ENCODE peak calls at places on chromosomes 3 and 15, in eight cellular contexts. A is SK-N-MC, W is IMR-90, N is GM23248, I is NT2/D1, Y is HCT116, S is fibroblast of lung, B is mesendoderm. V is an unnamed sample.

GRCh38 chr15:34716111-34716510 is 38.7 kb downstream of the GJD2 start:
- DNase-seq in A (no peak), W (no peak), N (no peak), I (no peak), Y (no peak), S (no peak), B (no peak), V (no peak)

GRCh38 chr3:61765109-61765876 is 203.9 kb downstream of the PTPRG start:
- DNase-seq in A (no peak), W (no peak), N (no peak), I (no peak), Y (no peak), S (no peak), B (no peak), V (no peak)

GRCh38 chr15:74400313-74400850 is 32.9 kb upstream of the CYP11A1 start:
- DNase-seq in A (no peak), W (no peak), N (peak), I (no peak), Y (no peak), S (no peak), B (no peak), V (no peak)

GRCh38 chr3:112338021-112338726 is 5.2 kb downstream of the CD200 start:
- DNase-seq in A (no peak), W (no peak), N (no peak), I (no peak), Y (no peak), S (no peak), B (no peak), V (no peak)

GRCh38 chr15:85393206-85393605 is 12.8 kb downstream of the AKAP13 start:
- DNase-seq in A (no peak), W (no peak), N (no peak), I (no peak), Y (no peak), S (no peak), B (no peak), V (no peak)

GRCh38 chr3:190526787-190527767 is 13.2 kb downstream of the IL1RAP start:
- DNase-seq in A (no peak), W (no peak), N (peak), I (no peak), Y (no peak), S (peak), B (peak), V (no peak)

GRCh38 chr3:195165790-195166189 is 105.2 kb downstream of the XXYLT1 start:
- DNase-seq in A (no peak), W (no peak), N (no peak), I (no peak), Y (no peak), S (no peak), B (no peak), V (no peak)

GRCh38 chr3:184366619-184367321 is 5.3 kb downstream of the POLR2H start:
- DNase-seq in A (no peak), W (peak), N (peak), I (no peak), Y (no peak), S (peak), B (no peak), V (no peak)

GRCh38 chr3:172089250-172089649 is 49.9 kb downstream of the FNDC3B start:
- DNase-seq in A (no peak), W (no peak), N (peak), I (no peak), Y (no peak), S (peak), B (peak), V (no peak)

GRCh38 chr15:35007397-35007796 is 19.3 kb upstream of the ZNF770 start:
- DNase-seq in A (no peak), W (no peak), N (no peak), I (no peak), Y (no peak), S (no peak), B (no peak), V (no peak)

GRCh38 chr3:47577583-47578118 is 1.0 kb downstream of the CSPG5 start:
- DNase-seq in A (no peak), W (no peak), N (peak), I (no peak), Y (no peak), S (no peak), B (no peak), V (peak)

GRCh38 chr3:25748189-25748588 is 35.1 kb downstream of the NGLY1 start:
- DNase-seq in A (no peak), W (no peak), N (no peak), I (no peak), Y (no peak), S (no peak), B (peak), V (no peak)

GRCh38 chr3:135896613-135897012 is 68.9 kb upstream of the PPP2R3A start:
- DNase-seq in A (no peak), W (peak), N (peak), I (no peak), Y (no peak), S (no peak), B (peak), V (no peak)

GRCh38 chr3:13688034-13688433 is 139.1 kb downstream of the FBLN2 start:
- DNase-seq in A (no peak), W (no peak), N (no peak), I (no peak), Y (no peak), S (no peak), B (peak), V (no peak)

GRCh38 chr3:16072420-16073110 is 101.9 kb upstream of the GALNT15 start:
- DNase-seq in A (no peak), W (peak), N (peak), I (no peak), Y (no peak), S (no peak), B (no peak), V (no peak)

GRCh38 chr3:38608961-38609360 is 40.5 kb downstream of the SCN5A start:
- DNase-seq in A (no peak), W (no peak), N (no peak), I (no peak), Y (no peak), S (no peak), B (no peak), V (no peak)

GRCh38 chr15:76533995-76534394 is 197.4 kb downstream of the ISL2 start:
- DNase-seq in A (no peak), W (peak), N (no peak), I (no peak), Y (no peak), S (peak), B (no peak), V (no peak)

GRCh38 chr3:123489400-123490004 is 40.6 kb upstream of the ADCY5 start:
- DNase-seq in A (peak), W (peak), N (peak), I (peak), Y (peak), S (peak), B (peak), V (peak)

GRCh38 chr15:41377978-41378377 is 24.3 kb downstream of the NDUFAF1 start:
- DNase-seq in A (no peak), W (no peak), N (no peak), I (no peak), Y (no peak), S (no peak), B (no peak), V (no peak)

GRCh38 chr15:67456677-67457529 is 64.0 kb upstream of the C15orf61 start:
- DNase-seq in A (no peak), W (peak), N (peak), I (peak), Y (peak), S (peak), B (peak), V (peak)

GRCh38 chr3:100993309-100993708 is at the start of gene ABI3BP:
- DNase-seq in A (peak), W (peak), N (peak), I (no peak), Y (peak), S (peak), B (peak), V (no peak)

GRCh38 chr3:181711325-181712135 is at the start of gene SOX2:
- DNase-seq in A (no peak), W (peak), N (peak), I (peak), Y (peak), S (no peak), B (peak), V (peak)

GRCh38 chr3:53709856-53710674 is 136.2 kb downstream of the CHDH start:
- DNase-seq in A (no peak), W (peak), N (peak), I (peak), Y (peak), S (peak), B (peak), V (peak)

GRCh38 chr3:170999737-171000242 is 26.7 kb downstream of the SLC2A2 start:
- DNase-seq in A (no peak), W (peak), N (peak), I (no peak), Y (peak), S (peak), B (peak), V (no peak)

GRCh38 chr15:96115642-96116041 is 214.9 kb upstream of the NR2F2 start:
- DNase-seq in A (no peak), W (peak), N (peak), I (no peak), Y (no peak), S (peak), B (no peak), V (no peak)

GRCh38 chr15:64850778-64851502 is 9.2 kb downstream of the PLEKHO2 start:
- DNase-seq in A (no peak), W (no peak), N (no peak), I (no peak), Y (no peak), S (no peak), B (peak), V (peak)
- H3K9ac ChIP-seq in A (no peak), W (peak), N (peak), I (no peak), Y (no peak), S (peak), B (no peak), V (no peak)

GRCh38 chr15:24764375-24765171 is 89.0 kb downstream of the NPAP1 start:
- DNase-seq in A (no peak), W (no peak), N (no peak), I (no peak), Y (no peak), S (no peak), B (peak), V (no peak)
- H3K9ac ChIP-seq in A (no peak), W (no peak), N (no peak), I (no peak), Y (no peak), S (no peak), B (peak), V (no peak)

GRCh38 chr3:125072310-125072709 is 16.5 kb upstream of the HEG1 start:
- DNase-seq in A (no peak), W (peak), N (peak), I (no peak), Y (no peak), S (no peak), B (no peak), V (no peak)

GRCh38 chr3:125067225-125067624 is 11.4 kb upstream of the HEG1 start:
- DNase-seq in A (no peak), W (peak), N (no peak), I (no peak), Y (no peak), S (no peak), B (peak), V (peak)

GRCh38 chr3:125068265-125068664 is 12.5 kb upstream of the HEG1 start:
- DNase-seq in A (no peak), W (no peak), N (no peak), I (no peak), Y (no peak), S (no peak), B (no peak), V (no peak)

GRCh38 chr3:125069968-125070745 is 14.4 kb upstream of the HEG1 start:
- DNase-seq in A (no peak), W (no peak), N (no peak), I (no peak), Y (no peak), S (no peak), B (no peak), V (no peak)

GRCh38 chr3:125069452-125069851 is 13.7 kb upstream of the HEG1 start:
- DNase-seq in A (no peak), W (no peak), N (no peak), I (no peak), Y (no peak), S (no peak), B (no peak), V (no peak)
- H3K9ac ChIP-seq in A (no peak), W (no peak), N (no peak), I (no peak), Y (no peak), S (no peak), B (no peak), V (no peak)

GRCh38 chr3:133894334-133895207 is 1.1 kb downstream of the RAB6B start:
- DNase-seq in A (no peak), W (no peak), N (peak), I (no peak), Y (no peak), S (no peak), B (peak), V (peak)
- H3K9ac ChIP-seq in A (no peak), W (no peak), N (no peak), I (peak), Y (no peak), S (no peak), B (no peak), V (no peak)

V was measured in H9.